ENCODE peak calls at places on chromosomes 5 and 9, in four cellular contexts. One of them, this sample, is unnamed.

GRCh38 chr5:140553657-140554056 is 3.6 kb downstream of the SRA1 start:
- DNase-seq in right lobe of liver: no peak
- DNase-seq in spleen: no peak
- DNase-seq in ovary: no peak
- DNase-seq in this sample: no peak

GRCh38 chr9:134545213-134546211 is 96.1 kb upstream of the COL5A1 start:
- DNase-seq in ovary: no peak
- DNase-seq in right lobe of liver: no peak
- DNase-seq in spleen: peak; percentile 38
- DNase-seq in this sample: peak; percentile 45

GRCh38 chr9:4077499-4078102 is 222.3 kb downstream of the GLIS3 start:
- DNase-seq in right lobe of liver: peak; percentile 64
- DNase-seq in ovary: peak; percentile 87
- DNase-seq in spleen: no peak
- DNase-seq in this sample: peak; percentile 80

GRCh38 chr5:112914584-112914983 is 7.4 kb downstream of the REEP5 start:
- DNase-seq in spleen: no peak
- DNase-seq in ovary: no peak
- DNase-seq in right lobe of liver: no peak
- DNase-seq in this sample: no peak

GRCh38 chr5:99973779-99974178 is 561.4 kb upstream of the FAM174A start:
- DNase-seq in spleen: no peak
- DNase-seq in right lobe of liver: no peak
- DNase-seq in ovary: no peak
- DNase-seq in this sample: no peak

GRCh38 chr5:160271396-160271795 is 41.0 kb downstream of the CCNJL start:
- DNase-seq in right lobe of liver: no peak
- DNase-seq in spleen: peak; percentile 51
- DNase-seq in ovary: no peak
- DNase-seq in this sample: no peak

GRCh38 chr5:146675700-146676099 is 159.7 kb upstream of the GPR151 start:
- DNase-seq in spleen: no peak
- DNase-seq in right lobe of liver: no peak
- DNase-seq in ovary: no peak
- DNase-seq in this sample: no peak

GRCh38 chr9:21002040-21002439 is 29.4 kb downstream of the HACD4 start:
- DNase-seq in spleen: no peak
- DNase-seq in right lobe of liver: no peak
- DNase-seq in ovary: no peak
- DNase-seq in this sample: no peak

GRCh38 chr5:669111-669841 is 23.9 kb downstream of the TPPP start:
- DNase-seq in spleen: peak; percentile 87
- DNase-seq in ovary: no peak
- DNase-seq in right lobe of liver: no peak
- DNase-seq in this sample: no peak

GRCh38 chr5:154288145-154288544 is 97.6 kb downstream of the GALNT10 start:
- DNase-seq in right lobe of liver: no peak
- DNase-seq in ovary: peak; percentile 52
- DNase-seq in spleen: no peak
- DNase-seq in this sample: no peak

GRCh38 chr9:89137548-89138462 is 40.8 kb downstream of the SHC3 start:
- DNase-seq in ovary: no peak
- DNase-seq in right lobe of liver: no peak
- DNase-seq in spleen: no peak
- DNase-seq in this sample: peak; percentile 56

GRCh38 chr5:64156276-64156675 is 9.4 kb upstream of the RNF180 start:
- DNase-seq in spleen: no peak
- DNase-seq in ovary: no peak
- DNase-seq in right lobe of liver: no peak
- DNase-seq in this sample: no peak

GRCh38 chr5:103562453-103563157 is at the start of gene NUDT12:
- DNase-seq in right lobe of liver: peak; percentile 66
- DNase-seq in spleen: peak; percentile 89
- DNase-seq in ovary: peak; percentile 74
- DNase-seq in this sample: peak; percentile 72

GRCh38 chr9:87862536-87863268 is 20.0 kb upstream of the SPATA31E1 start:
- DNase-seq in ovary: no peak
- DNase-seq in spleen: no peak
- DNase-seq in right lobe of liver: no peak
- DNase-seq in this sample: no peak

GRCh38 chr9:79969383-79969782 is 397.6 kb downstream of the TLE4 start:
- DNase-seq in right lobe of liver: no peak
- DNase-seq in spleen: no peak
- DNase-seq in ovary: no peak
- DNase-seq in this sample: no peak

GRCh38 chr5:71699751-71700150 is 19.3 kb upstream of the CARTPT start:
- DNase-seq in spleen: no peak
- DNase-seq in right lobe of liver: no peak
- DNase-seq in ovary: no peak
- DNase-seq in this sample: no peak

GRCh38 chr5:11449217-11449616 is 455.0 kb downstream of the CTNND2 start:
- DNase-seq in spleen: no peak
- DNase-seq in right lobe of liver: no peak
- DNase-seq in ovary: no peak
- DNase-seq in this sample: no peak

GRCh38 chr9:132333556-132333955 is 21.2 kb downstream of the SETX start:
- DNase-seq in ovary: no peak
- DNase-seq in right lobe of liver: no peak
- DNase-seq in spleen: no peak
- DNase-seq in this sample: no peak

GRCh38 chr9:124271660-124272059 is 13.9 kb downstream of the NEK6 start:
- DNase-seq in spleen: no peak
- DNase-seq in ovary: no peak
- DNase-seq in right lobe of liver: no peak
- DNase-seq in this sample: no peak

GRCh38 chr9:17064558-17064957 is 70.3 kb upstream of the CNTLN start:
- DNase-seq in ovary: no peak
- DNase-seq in spleen: no peak
- DNase-seq in right lobe of liver: no peak
- DNase-seq in this sample: no peak

GRCh38 chr9:33778700-33779351 is 16.5 kb upstream of the PRSS3 start:
- DNase-seq in ovary: no peak
- DNase-seq in spleen: no peak
- DNase-seq in right lobe of liver: no peak
- DNase-seq in this sample: peak; percentile 40

GRCh38 chr9:99199938-99200539 is 21.7 kb downstream of the ALG2 start:
- DNase-seq in right lobe of liver: no peak
- DNase-seq in ovary: no peak
- DNase-seq in spleen: no peak
- DNase-seq in this sample: no peak

GRCh38 chr9:85163415-85163814 is 493.9 kb downstream of the NTRK2 start:
- DNase-seq in spleen: no peak
- DNase-seq in ovary: no peak
- DNase-seq in right lobe of liver: no peak
- DNase-seq in this sample: no peak

GRCh38 chr5:83377131-83377865 is 94.2 kb upstream of the VCAN start:
- DNase-seq in spleen: no peak
- DNase-seq in ovary: no peak
- DNase-seq in right lobe of liver: no peak
- DNase-seq in this sample: no peak

GRCh38 chr5:179827684-179828083 is 7.0 kb downstream of the SQSTM1 start:
- DNase-seq in ovary: no peak
- DNase-seq in spleen: peak; percentile 84
- DNase-seq in right lobe of liver: no peak
- DNase-seq in this sample: peak; percentile 81
- TF ChIP-seq POLR2A in ovary: no peak
- TF ChIP-seq POLR2A in spleen: no peak
- TF ChIP-seq POLR2A in right lobe of liver: no peak
- TF ChIP-seq POLR2A in this sample: peak; percentile 71

DNA sequence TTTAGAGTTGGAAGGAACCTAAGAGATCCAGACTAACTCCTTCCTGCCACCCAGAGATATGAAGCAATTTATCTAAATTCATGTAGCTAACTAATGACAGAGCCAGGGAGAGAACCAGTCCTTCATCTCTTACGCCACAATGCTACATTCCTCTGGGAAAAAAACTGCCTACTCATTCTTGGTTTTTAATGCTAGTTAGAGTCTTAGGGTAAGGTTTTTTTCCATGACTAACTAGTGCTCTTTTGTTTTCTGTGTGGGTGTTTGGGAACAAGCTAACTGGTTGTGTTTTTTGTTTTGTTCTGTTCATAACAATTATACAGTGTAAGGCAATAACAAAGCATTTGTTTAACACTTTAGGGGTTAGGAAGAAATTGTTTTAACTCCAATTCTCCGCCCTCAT is 52.4 kb downstream of the SLC44A1 start:
- DNase-seq in right lobe of liver: no peak
- DNase-seq in ovary: no peak
- DNase-seq in spleen: no peak
- DNase-seq in this sample: no peak
- H3K4me1 ChIP-seq in right lobe of liver: no peaks in the 10 kb centered on the region
- H3K4me1 ChIP-seq in ovary: peaks cover 7% of the 10 kb centered on the region
- H3K4me1 ChIP-seq in spleen: no peaks in the 10 kb centered on the region
- H3K4me1 ChIP-seq in this sample: no peaks in the 10 kb centered on the region

GRCh38 chr5:116746668-116747067 is 172.0 kb upstream of the SEMA6A start:
- DNase-seq in right lobe of liver: no peak
- DNase-seq in spleen: no peak
- DNase-seq in ovary: no peak
- DNase-seq in this sample: no peak

GRCh38 chr5:116751684-116752083 is 177.1 kb upstream of the SEMA6A start:
- DNase-seq in spleen: no peak
- DNase-seq in right lobe of liver: no peak
- DNase-seq in ovary: no peak
- DNase-seq in this sample: no peak

GRCh38 chr5:116750626-116751188 is 176.1 kb upstream of the SEMA6A start:
- DNase-seq in right lobe of liver: no peak
- DNase-seq in ovary: no peak
- DNase-seq in spleen: no peak
- DNase-seq in this sample: no peak

DNA sequence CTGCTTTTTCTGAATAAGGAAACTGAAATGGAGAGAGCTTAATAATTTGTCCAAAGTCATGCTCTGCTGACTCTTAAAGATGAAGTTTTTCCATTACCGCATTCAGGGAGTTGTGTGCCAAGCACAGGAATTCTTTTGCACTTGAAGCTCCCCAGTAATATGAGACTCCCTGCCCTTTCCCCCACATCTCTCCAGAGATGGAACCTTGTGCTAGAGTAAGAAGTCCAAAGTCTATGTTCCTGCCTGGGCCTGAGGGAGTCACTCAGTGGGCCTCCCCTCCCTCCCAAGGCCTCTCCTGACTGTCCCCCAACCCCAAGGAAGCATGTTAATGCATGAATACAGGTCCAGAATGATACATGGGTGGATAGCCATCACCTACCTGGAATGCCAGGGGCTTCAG is 173.3 kb upstream of the SEMA6A start:
- DNase-seq in right lobe of liver: no peak
- DNase-seq in spleen: no peak
- DNase-seq in ovary: no peak
- DNase-seq in this sample: no peak
- TF ChIP-seq CTCF in right lobe of liver: no peak
- TF ChIP-seq CTCF in spleen: no peak
- TF ChIP-seq CTCF in ovary: no peak
- TF ChIP-seq CTCF in this sample: no peak

GRCh38 chr5:177133845-177134652 is 476 bp downstream of the NSD1 start:
- DNase-seq in right lobe of liver: peak; percentile 73
- DNase-seq in spleen: peak; percentile 93
- DNase-seq in ovary: peak; percentile 52
- DNase-seq in this sample: peak; percentile 79
- TF ChIP-seq POLR2A in right lobe of liver: peak; percentile 30
- TF ChIP-seq POLR2A in spleen: no peak
- TF ChIP-seq POLR2A in ovary: no peak
- TF ChIP-seq POLR2A in this sample: peak; percentile 16

This sample was measured in Peyer's patch.